ENCODE peak calls at places on chromosome 7, in eight cellular contexts. G is pancreas, D is lower lobe of right lung, P is right lobe of liver, O is right cardiac atrium, N is aorta, M is body of pancreas, T is mucosa of descending colon. Q is an unnamed sample.

GRCh38 chr7:130882396-130882795 is 148.4 kb upstream of the KLF14 start:
- ATAC-seq in G (no peak), D (no peak), P (peak), O (no peak), N (no peak), M (no peak), T (no peak), Q (no peak)

GRCh38 chr7:90708841-90709317 is 112.8 kb downstream of the CDK14 start:
- ATAC-seq in G (peak), D (peak), P (peak), O (peak), N (no peak), M (peak), T (peak), Q (peak)

GRCh38 chr7:17854297-17855047 is 85.8 kb downstream of the SNX13 start:
- ATAC-seq in G (no peak), D (no peak), P (no peak), O (no peak), N (no peak), M (no peak), T (no peak), Q (no peak)

GRCh38 chr7:157997080-157997440 is 590.6 kb downstream of the PTPRN2 start:
- ATAC-seq in G (no peak), D (no peak), P (no peak), O (no peak), N (no peak), M (no peak), T (no peak), Q (no peak)

GRCh38 chr7:126524967-126525366 is 727.8 kb downstream of the GRM8 start:
- ATAC-seq in G (no peak), D (no peak), P (no peak), O (no peak), N (no peak), M (no peak), T (no peak), Q (no peak)

GRCh38 chr7:138864667-138865066 is 66.7 kb upstream of the ATP6V0A4 start:
- ATAC-seq in G (no peak), D (no peak), P (no peak), O (no peak), N (no peak), M (no peak), T (peak), Q (peak)

GRCh38 chr7:136023134-136023869 is 46.1 kb upstream of the MTPN start:
- ATAC-seq in G (peak), D (peak), P (no peak), O (no peak), N (no peak), M (no peak), T (no peak), Q (no peak)

GRCh38 chr7:79982151-79982770 is 152.4 kb upstream of the GNAI1 start:
- ATAC-seq in G (no peak), D (no peak), P (no peak), O (no peak), N (no peak), M (no peak), T (no peak), Q (no peak)

GRCh38 chr7:43637114-43637806 is 54.4 kb downstream of the STK17A start:
- ATAC-seq in G (no peak), D (no peak), P (no peak), O (no peak), N (no peak), M (no peak), T (peak), Q (peak)

GRCh38 chr7:135281363-135281949 is 47.8 kb downstream of the STRA8 start:
- ATAC-seq in G (peak), D (peak), P (peak), O (peak), N (peak), M (peak), T (peak), Q (peak)

GRCh38 chr7:157886711-157887110 is 549.9 kb downstream of the DNAJB6 start:
- ATAC-seq in G (no peak), D (peak), P (no peak), O (no peak), N (no peak), M (no peak), T (no peak), Q (no peak)

GRCh38 chr7:91628742-91629141 is 251.8 kb downstream of the MTERF1 start:
- ATAC-seq in G (no peak), D (no peak), P (no peak), O (no peak), N (no peak), M (no peak), T (no peak), Q (no peak)

GRCh38 chr7:12770227-12770975 is 83.0 kb downstream of the ARL4A start:
- ATAC-seq in G (peak), D (peak), P (peak), O (peak), N (no peak), M (peak), T (peak), Q (no peak)

GRCh38 chr7:116425647-116426209 is 73.8 kb upstream of the CAV2 start:
- ATAC-seq in G (no peak), D (no peak), P (no peak), O (no peak), N (no peak), M (no peak), T (no peak), Q (no peak)

GRCh38 chr7:457814-458510 is 61.7 kb downstream of the PDGFA start:
- ATAC-seq in G (no peak), D (no peak), P (no peak), O (no peak), N (peak), M (no peak), T (no peak), Q (peak)

GRCh38 chr7:139783647-139784385 is 6.0 kb upstream of the HIPK2 start:
- ATAC-seq in G (no peak), D (no peak), P (no peak), O (no peak), N (no peak), M (no peak), T (no peak), Q (peak)

GRCh38 chr7:102287465-102288146 is 938 bp downstream of the SH2B2 start:
- ATAC-seq in G (peak), D (peak), P (peak), O (peak), N (no peak), M (peak), T (peak), Q (peak)

GRCh38 chr7:140214075-140214684 is 37.4 kb upstream of the KDM7A start:
- ATAC-seq in G (peak), D (peak), P (no peak), O (no peak), N (peak), M (peak), T (peak), Q (peak)

GRCh38 chr7:90432752-90433151 is 29.5 kb downstream of the CLDN12 start:
- ATAC-seq in G (no peak), D (peak), P (no peak), O (no peak), N (peak), M (no peak), T (no peak), Q (peak)

GRCh38 chr7:95845007-95845406 is 72.7 kb downstream of the DYNC1I1 start:
- ATAC-seq in G (no peak), D (no peak), P (no peak), O (no peak), N (no peak), M (no peak), T (no peak), Q (no peak)

GRCh38 chr7:77269360-77270075 is 69.9 kb upstream of the FGL2 start:
- ATAC-seq in G (peak), D (peak), P (peak), O (peak), N (peak), M (no peak), T (peak), Q (no peak)

GRCh38 chr7:132544025-132544424 is 32.2 kb downstream of the PLXNA4 start:
- ATAC-seq in G (no peak), D (no peak), P (no peak), O (no peak), N (no peak), M (no peak), T (no peak), Q (no peak)

GRCh38 chr7:135170223-135170997 is at the start of gene CYREN:
- ATAC-seq in G (peak), D (peak), P (peak), O (peak), N (peak), M (peak), T (peak), Q (peak)

GRCh38 chr7:105097619-105098018 is 83.6 kb downstream of the KMT2E start:
- ATAC-seq in G (no peak), D (no peak), P (peak), O (no peak), N (no peak), M (no peak), T (no peak), Q (no peak)

GRCh38 chr7:105309235-105310156 is 79.2 kb downstream of the SRPK2 start:
- ATAC-seq in G (peak), D (no peak), P (no peak), O (no peak), N (no peak), M (no peak), T (peak), Q (no peak)

GRCh38 chr7:44508328-44508990 is 18.0 kb upstream of the NUDCD3 start:
- ATAC-seq in G (no peak), D (no peak), P (no peak), O (no peak), N (no peak), M (no peak), T (no peak), Q (no peak)

GRCh38 chr7:98209166-98209920 is 1.9 kb upstream of the BHLHA15 start:
- ATAC-seq in G (no peak), D (no peak), P (no peak), O (no peak), N (no peak), M (no peak), T (no peak), Q (no peak)

GRCh38 chr7:127413962-127414361 is 21.5 kb upstream of the ZNF800 start:
- ATAC-seq in G (no peak), D (peak), P (no peak), O (no peak), N (no peak), M (no peak), T (peak), Q (no peak)

GRCh38 chr7:126411821-126412383 is 840.8 kb downstream of the GRM8 start:
- ATAC-seq in G (no peak), D (no peak), P (no peak), O (no peak), N (no peak), M (no peak), T (no peak), Q (no peak)

GRCh38 chr7:143272871-143273270 is 9.6 kb downstream of the GSTK1 start:
- ATAC-seq in G (no peak), D (no peak), P (no peak), O (no peak), N (no peak), M (no peak), T (no peak), Q (no peak)

GRCh38 chr7:88278881-88279280 is 27.8 kb downstream of the STEAP4 start:
- ATAC-seq in G (peak), D (peak), P (peak), O (peak), N (peak), M (peak), T (peak), Q (peak)

GRCh38 chr7:16436306-16436705 is 15.0 kb upstream of the CRPPA start:
- ATAC-seq in G (no peak), D (no peak), P (no peak), O (no peak), N (no peak), M (no peak), T (no peak), Q (no peak)

GRCh38 chr7:97116308-97116707 is 1.2 kb upstream of the SDHAF3 start:
- ATAC-seq in G (no peak), D (peak), P (no peak), O (no peak), N (no peak), M (no peak), T (peak), Q (no peak)

GRCh38 chr7:89002942-89003618 is 207.5 kb upstream of the TEX47 start:
- ATAC-seq in G (peak), D (no peak), P (peak), O (peak), N (no peak), M (no peak), T (no peak), Q (no peak)

GRCh38 chr7:122329145-122329802 is 24.7 kb upstream of the FEZF1 start:
- ATAC-seq in G (no peak), D (no peak), P (no peak), O (no peak), N (no peak), M (no peak), T (no peak), Q (no peak)

GRCh38 chr7:50603288-50603687 is 38.1 kb upstream of the DDC start:
- ATAC-seq in G (no peak), D (no peak), P (no peak), O (no peak), N (no peak), M (peak), T (no peak), Q (no peak)

Q was measured in esophagus mucosa.